ENCODE peak calls at places on chromosomes 2 and 18, in ten cellular contexts. O is activated T-helper 1 cell treated with anti-CD3 and anti-CD28 coated beads, Interleukin-2, amount 50 U/mL, for 16 hours; E is Right ventricle myocardium superior; W is activated T-cell treated with anti-CD3 and anti-CD28 coated beads, Interleukin-2, amount 50 U/mL, for 24 hours; M is NCI-H1436; T is uterus; A is endothelial cell; I is RPMI7951; B is iPS-NIHi11; V is skeletal muscle cell. J is an unnamed sample.

GRCh38 chr2:96250188-96250587 is 15.6 kb downstream of the TMEM127 start:
- DNase-seq in O (no peak), E (no peak), W (no peak), M (no peak), T (no peak), A (no peak), I (no peak), B (no peak), V (no peak), J (no peak)

GRCh38 chr2:197273485-197273884 is 37.1 kb downstream of the ANKRD44 start:
- DNase-seq in O (no peak), E (peak), W (no peak), M (no peak), T (peak), A (no peak), I (no peak), B (peak), V (no peak), J (peak)

GRCh38 chr2:201358684-201359083 is 1.5 kb upstream of the FLACC1 start:
- DNase-seq in O (no peak), E (no peak), W (no peak), M (no peak), T (no peak), A (no peak), I (peak), B (no peak), V (peak), J (no peak)

GRCh38 chr2:120353931-120354330 is 8.0 kb downstream of the INHBB start:
- DNase-seq in O (no peak), E (no peak), W (no peak), M (no peak), T (no peak), A (no peak), I (no peak), B (no peak), V (no peak), J (no peak)

GRCh38 chr2:21294446-21294845 is 170.7 kb downstream of the TDRD15 start:
- DNase-seq in O (no peak), E (no peak), W (no peak), M (no peak), T (no peak), A (no peak), I (no peak), B (no peak), V (no peak), J (no peak)

GRCh38 chr2:108924444-108925251 is 64.4 kb downstream of the EDAR start:
- DNase-seq in O (no peak), E (no peak), W (no peak), M (no peak), T (no peak), A (no peak), I (no peak), B (no peak), V (no peak), J (no peak)

GRCh38 chr2:118665784-118666529 is 181.5 kb downstream of the EN1 start:
- DNase-seq in O (no peak), E (no peak), W (no peak), M (no peak), T (no peak), A (no peak), I (peak), B (no peak), V (no peak), J (no peak)

GRCh38 chr18:67144342-67144741 is 372.2 kb downstream of the DSEL start:
- DNase-seq in O (no peak), E (no peak), W (no peak), M (peak), T (no peak), A (no peak), I (no peak), B (no peak), V (no peak), J (peak)

GRCh38 chr18:7624697-7625096 is 57.6 kb downstream of the PTPRM start:
- DNase-seq in O (no peak), E (no peak), W (no peak), M (no peak), T (no peak), A (no peak), I (no peak), B (no peak), V (no peak), J (no peak)

GRCh38 chr2:170017848-170018492 is 160.0 kb upstream of the MYO3B start:
- DNase-seq in O (no peak), E (peak), W (no peak), M (no peak), T (peak), A (no peak), I (no peak), B (no peak), V (no peak), J (no peak)

GRCh38 chr2:165745916-165746315 is 48.1 kb downstream of the GALNT3 start:
- DNase-seq in O (no peak), E (no peak), W (no peak), M (no peak), T (no peak), A (no peak), I (peak), B (peak), V (peak), J (no peak)

GRCh38 chr2:132669854-132670103 is 226 bp downstream of the LYPD1 start:
- DNase-seq in O (no peak), E (no peak), W (no peak), M (peak), T (no peak), A (peak), I (peak), B (peak), V (no peak), J (peak)

GRCh38 chr2:5894355-5894754 is 202.2 kb downstream of the SOX11 start:
- DNase-seq in O (no peak), E (no peak), W (no peak), M (no peak), T (no peak), A (no peak), I (no peak), B (no peak), V (no peak), J (no peak)

GRCh38 chr2:140597836-140598235 is 1533.0 kb downstream of the LRP1B start:
- DNase-seq in O (no peak), E (no peak), W (no peak), M (no peak), T (no peak), A (no peak), I (no peak), B (peak), V (no peak), J (no peak)

GRCh38 chr2:187552381-187552780 is 1.9 kb downstream of the TFPI start:
- DNase-seq in O (no peak), E (no peak), W (no peak), M (no peak), T (no peak), A (no peak), I (no peak), B (no peak), V (no peak), J (no peak)

GRCh38 chr2:169715379-169716228 is 18.0 kb upstream of the KLHL23 start:
- DNase-seq in O (no peak), E (no peak), W (no peak), M (no peak), T (no peak), A (no peak), I (peak), B (no peak), V (no peak), J (peak)

GRCh38 chr18:8513249-8513648 is 96.0 kb upstream of the RAB12 start:
- DNase-seq in O (no peak), E (no peak), W (no peak), M (no peak), T (no peak), A (no peak), I (no peak), B (no peak), V (no peak), J (no peak)

GRCh38 chr2:40343904-40344303 is 108.0 kb downstream of the SLC8A1 start:
- DNase-seq in O (no peak), E (no peak), W (no peak), M (no peak), T (no peak), A (no peak), I (peak), B (no peak), V (no peak), J (no peak)

GRCh38 chr2:70062270-70062669 is 25.0 kb upstream of the PCBP1 start:
- DNase-seq in O (no peak), E (no peak), W (no peak), M (no peak), T (no peak), A (no peak), I (no peak), B (no peak), V (no peak), J (no peak)

GRCh38 chr2:95278051-95278471 is 3.8 kb downstream of the PROM2 start:
- DNase-seq in O (no peak), E (peak), W (no peak), M (no peak), T (no peak), A (no peak), I (peak), B (no peak), V (no peak), J (no peak)

GRCh38 chr2:60527762-60528161 is 25.7 kb downstream of the BCL11A start:
- DNase-seq in O (no peak), E (no peak), W (no peak), M (no peak), T (no peak), A (no peak), I (no peak), B (no peak), V (no peak), J (no peak)

GRCh38 chr2:33033524-33034150 is 86.9 kb downstream of the LTBP1 start:
- DNase-seq in O (no peak), E (no peak), W (no peak), M (no peak), T (peak), A (no peak), I (peak), B (no peak), V (no peak), J (no peak)

GRCh38 chr18:59536181-59536580 is 161.0 kb downstream of the CCBE1 start:
- DNase-seq in O (no peak), E (no peak), W (no peak), M (no peak), T (no peak), A (no peak), I (peak), B (no peak), V (no peak), J (no peak)

GRCh38 chr2:86603892-86604291 is 19.8 kb downstream of the RNF103 start:
- DNase-seq in O (no peak), E (no peak), W (no peak), M (no peak), T (no peak), A (no peak), I (no peak), B (no peak), V (no peak), J (no peak)

GRCh38 chr2:13616656-13617055 is 899.9 kb downstream of the TRIB2 start:
- DNase-seq in O (no peak), E (no peak), W (no peak), M (no peak), T (no peak), A (no peak), I (no peak), B (no peak), V (no peak), J (no peak)

GRCh38 chr18:36352384-36352783 is 54.9 kb downstream of the FHOD3 start:
- DNase-seq in O (no peak), E (no peak), W (no peak), M (no peak), T (no peak), A (no peak), I (peak), B (no peak), V (peak), J (no peak)

GRCh38 chr2:127569274-127570065 is 34.0 kb downstream of the MYO7B start:
- DNase-seq in O (no peak), E (no peak), W (no peak), M (no peak), T (no peak), A (no peak), I (peak), B (no peak), V (peak), J (no peak)

GRCh38 chr2:85435986-85436835 is 17.7 kb downstream of the SH2D6 start:
- DNase-seq in O (no peak), E (no peak), W (no peak), M (no peak), T (no peak), A (no peak), I (no peak), B (no peak), V (no peak), J (no peak)

GRCh38 chr2:8906208-8906607 is 68.8 kb upstream of the KIDINS220 start:
- DNase-seq in O (no peak), E (no peak), W (no peak), M (no peak), T (no peak), A (no peak), I (peak), B (no peak), V (peak), J (no peak)

GRCh38 chr18:42078711-42079110 is 123.7 kb downstream of the PIK3C3 start:
- DNase-seq in O (no peak), E (no peak), W (no peak), M (no peak), T (no peak), A (no peak), I (peak), B (no peak), V (peak), J (no peak)

GRCh38 chr2:211846714-211847113 is 691.9 kb downstream of the ERBB4 start:
- DNase-seq in O (no peak), E (no peak), W (no peak), M (no peak), T (no peak), A (no peak), I (no peak), B (no peak), V (no peak), J (no peak)

GRCh38 chr2:132670104-132670960 is at the start of gene LYPD1:
- DNase-seq in O (no peak), E (peak), W (no peak), M (peak), T (no peak), A (peak), I (peak), B (peak), V (no peak), J (peak)

GRCh38 chr2:54370405-54371104 is 85.6 kb upstream of the SPTBN1 start:
- DNase-seq in O (no peak), E (peak), W (no peak), M (no peak), T (no peak), A (no peak), I (no peak), B (no peak), V (no peak), J (no peak)

GRCh38 chr2:112709703-112710102 is 11.1 kb upstream of the NT5DC4 start:
- DNase-seq in O (no peak), E (no peak), W (no peak), M (no peak), T (no peak), A (no peak), I (no peak), B (no peak), V (no peak), J (no peak)

GRCh38 chr2:112777036-112777435 is 7.3 kb downstream of the IL1A start:
- DNase-seq in O (no peak), E (no peak), W (no peak), M (no peak), T (no peak), A (no peak), I (peak), B (no peak), V (no peak), J (no peak)

GRCh38 chr2:167862787-167863186 is 384.6 kb downstream of the STK39 start:
- DNase-seq in O (no peak), E (no peak), W (no peak), M (peak), T (no peak), A (no peak), I (peak), B (no peak), V (peak), J (no peak)

GRCh38 chr2:200810252-200810650 is 1.5 kb upstream of the BZW1 start:
- DNase-seq in O (no peak), E (no peak), W (no peak), M (no peak), T (no peak), A (peak), I (peak), B (no peak), V (peak), J (no peak)